ENCODE peak calls at places on chromosomes 5 and 9, in seven cellular contexts. I, A, K, O, U, Z and L are unnamed samples.

GRCh38 chr5:168960492-168960891 is 340.4 kb downstream of the SLIT3 start:
- DNase-seq in I (no peak), A (no peak), K (no peak), O (no peak), U (no peak), Z (no peak), L (no peak)

GRCh38 chr5:31066655-31067328 is 126.7 kb upstream of the CDH6 start:
- DNase-seq in I (no peak), A (no peak), K (no peak), O (no peak), U (no peak), Z (no peak), L (no peak)

GRCh38 chr9:135515541-135515951 is 5.7 kb upstream of the LCN1 start:
- DNase-seq in I (no peak), A (no peak), K (no peak), O (no peak), U (no peak), Z (no peak), L (no peak)

GRCh38 chr9:114738581-114739316 is 56.8 kb upstream of the TEX48 start:
- DNase-seq in I (peak), A (peak), K (peak), O (peak), U (peak), Z (peak), L (peak)

GRCh38 chr9:93081081-93081529 is 14.9 kb upstream of the CARD19 start:
- DNase-seq in I (no peak), A (peak), K (no peak), O (no peak), U (no peak), Z (no peak), L (no peak)

GRCh38 chr5:11268894-11269293 is 507.9 kb upstream of the DAP start:
- DNase-seq in I (no peak), A (no peak), K (no peak), O (no peak), U (no peak), Z (no peak), L (no peak)

GRCh38 chr5:33257807-33258491 is 182.8 kb upstream of the TARS1 start:
- DNase-seq in I (no peak), A (no peak), K (no peak), O (no peak), U (no peak), Z (no peak), L (no peak)

GRCh38 chr9:82164159-82164558 is 175.6 kb downstream of the SPATA31D1 start:
- DNase-seq in I (no peak), A (no peak), K (no peak), O (no peak), U (no peak), Z (no peak), L (no peak)

GRCh38 chr5:131488463-131488862 is 146.6 kb downstream of the RAPGEF6 start:
- DNase-seq in I (peak), A (no peak), K (no peak), O (peak), U (no peak), Z (no peak), L (peak)

GRCh38 chr9:89755835-89756234 is 151.0 kb downstream of the GADD45G start:
- DNase-seq in I (no peak), A (no peak), K (no peak), O (no peak), U (no peak), Z (no peak), L (no peak)

GRCh38 chr9:35566417-35566816 is 38.6 kb upstream of the TESK1 start:
- DNase-seq in I (no peak), A (no peak), K (no peak), O (no peak), U (peak), Z (no peak), L (no peak)

GRCh38 chr9:135797507-135798302 is 95.7 kb downstream of the KCNT1 start:
- DNase-seq in I (no peak), A (peak), K (peak), O (no peak), U (peak), Z (no peak), L (peak)

GRCh38 chr5:132673939-132674630 is at the start of gene IL4:
- DNase-seq in I (no peak), A (no peak), K (no peak), O (no peak), U (no peak), Z (no peak), L (no peak)

GRCh38 chr9:127558581-127559246 is 53.4 kb upstream of the STXBP1 start:
- DNase-seq in I (no peak), A (no peak), K (no peak), O (no peak), U (no peak), Z (no peak), L (no peak)

GRCh38 chr9:738209-738915 is 103.1 kb upstream of the DMRT1 start:
- DNase-seq in I (no peak), A (no peak), K (no peak), O (no peak), U (no peak), Z (no peak), L (no peak)

GRCh38 chr5:171595801-171596231 is 176.4 kb downstream of the FGF18 start:
- DNase-seq in I (no peak), A (no peak), K (no peak), O (no peak), U (no peak), Z (peak), L (no peak)

GRCh38 chr5:107565791-107566536 is 104.8 kb downstream of the EFNA5 start:
- DNase-seq in I (no peak), A (no peak), K (no peak), O (no peak), U (no peak), Z (no peak), L (no peak)

GRCh38 chr5:180803181-180804128 is 849 bp upstream of the MGAT1 start:
- DNase-seq in I (peak), A (peak), K (no peak), O (peak), U (peak), Z (peak), L (peak)

GRCh38 chr5:98201006-98201620 is 572.4 kb upstream of the RGMB start:
- DNase-seq in I (no peak), A (no peak), K (no peak), O (no peak), U (no peak), Z (no peak), L (no peak)

GRCh38 chr5:180142824-180143610 is 66.0 kb downstream of the RASGEF1C start:
- DNase-seq in I (no peak), A (no peak), K (no peak), O (no peak), U (no peak), Z (no peak), L (no peak)

GRCh38 chr9:113857875-113858274 is 18.2 kb upstream of the ZNF618 start:
- DNase-seq in I (no peak), A (no peak), K (no peak), O (no peak), U (no peak), Z (no peak), L (no peak)

GRCh38 chr5:91864902-91865420 is 481.8 kb upstream of the ARRDC3 start:
- DNase-seq in I (no peak), A (no peak), K (no peak), O (no peak), U (no peak), Z (no peak), L (no peak)

GRCh38 chr5:116482394-116482793 is 92.2 kb downstream of the SEMA6A start:
- DNase-seq in I (no peak), A (no peak), K (no peak), O (no peak), U (no peak), Z (no peak), L (no peak)

GRCh38 chr9:108521063-108521462 is 334.7 kb downstream of the ACTL7B start:
- DNase-seq in I (no peak), A (no peak), K (no peak), O (no peak), U (no peak), Z (no peak), L (no peak)

GRCh38 chr5:118270506-118270905 is 717.8 kb downstream of the DTWD2 start:
- DNase-seq in I (no peak), A (no peak), K (no peak), O (no peak), U (no peak), Z (no peak), L (no peak)

GRCh38 chr9:8651126-8651525 is 851.5 kb upstream of the DMAC1 start:
- DNase-seq in I (no peak), A (no peak), K (no peak), O (no peak), U (no peak), Z (no peak), L (no peak)

GRCh38 chr5:172855597-172856292 is 21.7 kb downstream of the ERGIC1 start:
- DNase-seq in I (no peak), A (peak), K (no peak), O (no peak), U (no peak), Z (no peak), L (no peak)

GRCh38 chr5:95841914-95842812 is 19.6 kb upstream of the GLRX start:
- DNase-seq in I (no peak), A (no peak), K (no peak), O (no peak), U (no peak), Z (peak), L (no peak)

GRCh38 chr5:122264610-122265009 is 47.4 kb upstream of the SNCAIP start:
- DNase-seq in I (no peak), A (no peak), K (no peak), O (no peak), U (no peak), Z (no peak), L (no peak)

GRCh38 chr5:178381206-178381605 is 148.6 kb upstream of the PHYKPL start:
- DNase-seq in I (no peak), A (no peak), K (no peak), O (no peak), U (no peak), Z (no peak), L (no peak)

GRCh38 chr5:173888473-173889135 is 455 bp downstream of the CPEB4 start:
- DNase-seq in I (no peak), A (peak), K (no peak), O (no peak), U (peak), Z (no peak), L (no peak)

GRCh38 chr5:170525450-170526211 is 21.8 kb downstream of the KCNIP1 start:
- DNase-seq in I (no peak), A (no peak), K (no peak), O (no peak), U (no peak), Z (no peak), L (no peak)
- TF ChIP-seq TAF1 in I (no peak), A (no peak), K (no peak), O (no peak), U (no peak), Z (no peak), L (no peak)

GRCh38 chr9:22731786-22732185 is 285.2 kb downstream of the DMRTA1 start:
- DNase-seq in I (no peak), A (no peak), K (no peak), O (no peak), U (no peak), Z (no peak), L (no peak)
- TF ChIP-seq TAF1 in I (no peak), A (no peak), K (no peak), O (no peak), U (no peak), Z (no peak), L (no peak)

GRCh38 chr5:59709346-59709821 is 184.1 kb downstream of the PDE4D start:
- DNase-seq in I (no peak), A (no peak), K (peak), O (no peak), U (no peak), Z (no peak), L (no peak)
- TF ChIP-seq TAF1 in I (no peak), A (no peak), K (no peak), O (no peak), U (no peak), Z (no peak), L (no peak)

GRCh38 chr9:116653580-116654355 is 33.3 kb upstream of the TRIM32 start:
- DNase-seq in I (no peak), A (no peak), K (no peak), O (no peak), U (no peak), Z (peak), L (no peak)
- TF ChIP-seq TAF1 in I (no peak), A (no peak), K (no peak), O (no peak), U (no peak), Z (no peak), L (no peak)